ENCODE peak calls at places on chromosome 5, in four cellular contexts. One of them, this sample, is unnamed.

GRCh38 chr5:32984851-32985250 is 273.7 kb downstream of the NPR3 start:
- DNase-seq in NB4: no peak
- DNase-seq in activated B cell treated with CpG ODN at 0.5 μM for 24 hours: no peak
- DNase-seq in gastrocnemius medialis: no peak
- DNase-seq in this sample: no peak

GRCh38 chr5:143204474-143205246 is 198.8 kb downstream of the NR3C1 start:
- DNase-seq in gastrocnemius medialis: no peak
- DNase-seq in activated B cell treated with CpG ODN at 0.5 μM for 24 hours: no peak
- DNase-seq in NB4: no peak
- DNase-seq in this sample: no peak

GRCh38 chr5:179504191-179504590 is 46.2 kb upstream of the RUFY1 start:
- DNase-seq in gastrocnemius medialis: no peak
- DNase-seq in activated B cell treated with CpG ODN at 0.5 μM for 24 hours: no peak
- DNase-seq in NB4: no peak
- DNase-seq in this sample: no peak

GRCh38 chr5:151547364-151547763 is 43.8 kb downstream of the FAT2 start:
- DNase-seq in NB4: no peak
- DNase-seq in activated B cell treated with CpG ODN at 0.5 μM for 24 hours: no peak
- DNase-seq in gastrocnemius medialis: no peak
- DNase-seq in this sample: no peak

GRCh38 chr5:53874409-53874808 is 314.0 kb downstream of the NDUFS4 start:
- DNase-seq in activated B cell treated with CpG ODN at 0.5 μM for 24 hours: no peak
- DNase-seq in NB4: peak; percentile 6
- DNase-seq in gastrocnemius medialis: no peak
- DNase-seq in this sample: no peak

GRCh38 chr5:125611541-125611940 is 811.7 kb upstream of the GRAMD2B start:
- DNase-seq in activated B cell treated with CpG ODN at 0.5 μM for 24 hours: no peak
- DNase-seq in gastrocnemius medialis: no peak
- DNase-seq in NB4: no peak
- DNase-seq in this sample: no peak

GRCh38 chr5:130773813-130774212 is 391.2 kb downstream of the HINT1 start:
- DNase-seq in activated B cell treated with CpG ODN at 0.5 μM for 24 hours: no peak
- DNase-seq in NB4: peak; percentile 6
- DNase-seq in gastrocnemius medialis: no peak
- DNase-seq in this sample: no peak

GRCh38 chr5:14187660-14188059 is 44.5 kb downstream of the TRIO start:
- DNase-seq in gastrocnemius medialis: no peak
- DNase-seq in NB4: no peak
- DNase-seq in activated B cell treated with CpG ODN at 0.5 μM for 24 hours: no peak
- DNase-seq in this sample: no peak

GRCh38 chr5:142391031-142391872 is 66.4 kb upstream of the SPRY4 start:
- DNase-seq in activated B cell treated with CpG ODN at 0.5 μM for 24 hours: no peak
- DNase-seq in gastrocnemius medialis: no peak
- DNase-seq in NB4: no peak
- DNase-seq in this sample: no peak

GRCh38 chr5:103511554-103511885 is 51.1 kb downstream of the NUDT12 start:
- DNase-seq in gastrocnemius medialis: no peak
- DNase-seq in NB4: no peak
- DNase-seq in activated B cell treated with CpG ODN at 0.5 μM for 24 hours: no peak
- DNase-seq in this sample: no peak

GRCh38 chr5:105982526-105982925 is 1688.2 kb downstream of the EFNA5 start:
- DNase-seq in gastrocnemius medialis: no peak
- DNase-seq in NB4: no peak
- DNase-seq in activated B cell treated with CpG ODN at 0.5 μM for 24 hours: no peak
- DNase-seq in this sample: no peak

GRCh38 chr5:107032629-107033028 is 638.1 kb downstream of the EFNA5 start:
- DNase-seq in gastrocnemius medialis: no peak
- DNase-seq in activated B cell treated with CpG ODN at 0.5 μM for 24 hours: no peak
- DNase-seq in NB4: no peak
- DNase-seq in this sample: no peak

GRCh38 chr5:160506006-160507004 is 84.7 kb downstream of the PTTG1 start:
- DNase-seq in gastrocnemius medialis: no peak
- DNase-seq in activated B cell treated with CpG ODN at 0.5 μM for 24 hours: no peak
- DNase-seq in NB4: no peak
- DNase-seq in this sample: peak; percentile 62

GRCh38 chr5:17204133-17204489 is 13.3 kb upstream of the BASP1 start:
- DNase-seq in NB4: no peak
- DNase-seq in gastrocnemius medialis: no peak
- DNase-seq in activated B cell treated with CpG ODN at 0.5 μM for 24 hours: no peak
- DNase-seq in this sample: no peak

GRCh38 chr5:119274024-119274766 is 81.6 kb upstream of the TNFAIP8 start:
- DNase-seq in activated B cell treated with CpG ODN at 0.5 μM for 24 hours: no peak
- DNase-seq in gastrocnemius medialis: no peak
- DNase-seq in NB4: peak; percentile 25
- DNase-seq in this sample: no peak

GRCh38 chr5:75335952-75336624 is 932 bp upstream of the HMGCR start:
- DNase-seq in activated B cell treated with CpG ODN at 0.5 μM for 24 hours: no peak
- DNase-seq in gastrocnemius medialis: peak; percentile 4
- DNase-seq in NB4: peak; percentile 51
- DNase-seq in this sample: peak; percentile 69

GRCh38 chr5:122102825-122103224 is 24.8 kb upstream of the LOX start:
- DNase-seq in NB4: no peak
- DNase-seq in gastrocnemius medialis: no peak
- DNase-seq in activated B cell treated with CpG ODN at 0.5 μM for 24 hours: no peak
- DNase-seq in this sample: no peak

GRCh38 chr5:56827043-56827442 is 11.7 kb downstream of the MAP3K1 start:
- DNase-seq in activated B cell treated with CpG ODN at 0.5 μM for 24 hours: no peak
- DNase-seq in NB4: peak; percentile 42
- DNase-seq in gastrocnemius medialis: no peak
- DNase-seq in this sample: no peak
- TF ChIP-seq CTCF in activated B cell treated with CpG ODN at 0.5 μM for 24 hours: no peak
- TF ChIP-seq CTCF in NB4: peak; percentile 24
- TF ChIP-seq CTCF in gastrocnemius medialis: no peak
- TF ChIP-seq CTCF in this sample: no peak

DNA sequence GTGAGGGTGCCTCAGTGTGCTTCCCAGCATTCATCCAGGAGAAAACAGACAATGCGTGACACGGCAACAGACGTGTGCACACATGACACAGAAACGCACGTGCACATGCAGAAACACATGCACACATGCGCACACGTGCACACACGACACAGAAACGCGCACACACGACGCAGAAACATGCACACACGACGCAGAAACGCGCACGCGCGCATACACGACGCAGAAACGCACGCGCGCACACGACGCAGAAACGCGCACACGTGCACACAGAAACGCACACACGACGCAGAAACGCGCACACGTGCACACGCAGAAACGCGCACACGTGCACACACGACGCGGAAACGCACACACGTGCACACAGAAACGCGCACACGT is 16.5 kb downstream of the TPPP start:
- DNase-seq in NB4: no peak
- DNase-seq in activated B cell treated with CpG ODN at 0.5 μM for 24 hours: no peak
- DNase-seq in gastrocnemius medialis: no peak
- DNase-seq in this sample: no peak
- TF ChIP-seq CTCF in NB4: no peak
- TF ChIP-seq CTCF in activated B cell treated with CpG ODN at 0.5 μM for 24 hours: no peak
- TF ChIP-seq CTCF in gastrocnemius medialis: no peak
- TF ChIP-seq CTCF in this sample: no peak

GRCh38 chr5:134784946-134785620 is 26.5 kb downstream of the DDX46 start:
- DNase-seq in gastrocnemius medialis: no peak
- DNase-seq in activated B cell treated with CpG ODN at 0.5 μM for 24 hours: no peak
- DNase-seq in NB4: no peak
- DNase-seq in this sample: no peak

GRCh38 chr5:134787692-134788091 is 29.1 kb downstream of the DDX46 start:
- DNase-seq in NB4: no peak
- DNase-seq in gastrocnemius medialis: no peak
- DNase-seq in activated B cell treated with CpG ODN at 0.5 μM for 24 hours: no peak
- DNase-seq in this sample: no peak

GRCh38 chr5:134784241-134784920 is 25.8 kb downstream of the DDX46 start:
- DNase-seq in NB4: peak; percentile 16
- DNase-seq in activated B cell treated with CpG ODN at 0.5 μM for 24 hours: no peak
- DNase-seq in gastrocnemius medialis: no peak
- DNase-seq in this sample: no peak
- TF ChIP-seq CTCF in NB4: no peak
- TF ChIP-seq CTCF in activated B cell treated with CpG ODN at 0.5 μM for 24 hours: no peak
- TF ChIP-seq CTCF in gastrocnemius medialis: no peak
- TF ChIP-seq CTCF in this sample: no peak

DNA sequence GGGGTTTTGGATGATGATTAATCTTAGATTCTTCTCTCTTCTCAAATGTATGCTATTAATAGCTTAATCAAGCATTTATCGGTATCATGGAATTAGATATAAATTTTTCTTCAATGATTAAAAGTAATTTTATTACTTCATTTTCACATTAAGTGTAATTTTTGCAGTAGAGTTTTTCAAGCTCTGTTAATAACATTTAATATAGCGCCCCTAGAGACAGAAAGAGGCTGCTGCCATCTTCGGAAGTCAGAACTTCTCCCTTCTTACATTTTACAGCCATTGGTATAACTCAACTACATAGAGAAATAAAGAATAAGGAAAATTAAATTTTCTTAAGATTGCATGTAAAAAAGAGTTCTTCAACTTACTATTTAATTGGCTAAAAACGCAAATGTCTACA is 540.3 kb downstream of the GABRG2 start:
- DNase-seq in activated B cell treated with CpG ODN at 0.5 μM for 24 hours: no peak
- DNase-seq in gastrocnemius medialis: no peak
- DNase-seq in NB4: no peak
- DNase-seq in this sample: no peak
- TF ChIP-seq CTCF in activated B cell treated with CpG ODN at 0.5 μM for 24 hours: no peak
- TF ChIP-seq CTCF in gastrocnemius medialis: no peak
- TF ChIP-seq CTCF in NB4: no peak
- TF ChIP-seq CTCF in this sample: no peak

DNA sequence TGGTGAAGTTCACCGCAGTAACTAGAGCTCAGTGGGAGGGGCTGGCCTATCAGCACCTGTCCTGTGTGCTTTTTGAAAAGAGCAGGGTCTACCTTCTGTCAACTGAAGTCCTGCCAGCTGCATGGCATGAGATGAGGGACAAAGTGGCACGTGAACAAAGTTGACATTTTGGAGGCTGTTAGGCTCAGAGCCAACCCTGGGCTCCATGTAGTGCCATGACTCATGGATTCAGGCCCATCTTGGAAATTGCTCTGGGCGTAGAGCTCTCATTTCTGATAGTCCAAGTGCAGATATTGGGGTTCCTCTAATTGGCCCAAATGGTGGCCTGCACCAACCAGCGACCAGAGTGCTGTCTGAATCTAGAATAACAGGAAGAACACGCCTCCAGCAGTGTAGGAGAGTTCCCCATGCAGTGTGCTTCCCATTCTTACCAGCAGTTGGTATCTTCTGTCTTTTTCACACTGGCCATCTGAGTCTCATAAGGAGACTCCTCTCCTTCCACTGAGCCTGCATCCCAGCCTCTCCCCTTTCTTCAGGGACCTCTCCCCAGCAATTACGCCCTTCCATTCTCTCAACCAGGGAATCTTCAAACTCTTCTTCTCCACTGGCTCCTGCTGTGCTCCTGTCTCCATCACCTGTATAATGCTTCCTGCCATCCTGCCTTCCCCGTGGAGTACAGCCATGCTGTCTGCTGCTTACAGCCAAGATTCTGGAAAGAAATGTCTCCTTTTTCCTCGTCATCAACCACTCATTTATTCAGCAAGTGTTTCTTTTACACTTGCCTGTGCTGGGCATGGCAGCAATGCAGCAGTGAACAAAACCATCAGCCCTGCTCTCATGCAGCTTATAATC is 30.4 kb downstream of the IRF1 start:
- DNase-seq in gastrocnemius medialis: no peak
- DNase-seq in NB4: peak; percentile 80
- DNase-seq in activated B cell treated with CpG ODN at 0.5 μM for 24 hours: no peak
- DNase-seq in this sample: no peak
- TF ChIP-seq CTCF in gastrocnemius medialis: peak; percentile 24
- TF ChIP-seq CTCF in NB4: peak; percentile 38
- TF ChIP-seq CTCF in activated B cell treated with CpG ODN at 0.5 μM for 24 hours: no peak
- TF ChIP-seq CTCF in this sample: no peak

GRCh38 chr5:166810721-166811120 is 1480.7 kb upstream of the WWC1 start:
- DNase-seq in NB4: no peak
- DNase-seq in activated B cell treated with CpG ODN at 0.5 μM for 24 hours: no peak
- DNase-seq in gastrocnemius medialis: no peak
- DNase-seq in this sample: no peak
- TF ChIP-seq CTCF in NB4: no peak
- TF ChIP-seq CTCF in activated B cell treated with CpG ODN at 0.5 μM for 24 hours: no peak
- TF ChIP-seq CTCF in gastrocnemius medialis: no peak
- TF ChIP-seq CTCF in this sample: no peak

GRCh38 chr5:157574456-157575095 is 999 bp downstream of the ADAM19 start:
- DNase-seq in NB4: no peak
- DNase-seq in activated B cell treated with CpG ODN at 0.5 μM for 24 hours: no peak
- DNase-seq in gastrocnemius medialis: no peak
- DNase-seq in this sample: no peak

GRCh38 chr5:157578079-157578780 is 2.7 kb upstream of the ADAM19 start:
- DNase-seq in NB4: no peak
- DNase-seq in gastrocnemius medialis: no peak
- DNase-seq in activated B cell treated with CpG ODN at 0.5 μM for 24 hours: no peak
- DNase-seq in this sample: no peak

GRCh38 chr5:157571357-157571827 is 4.2 kb downstream of the ADAM19 start:
- DNase-seq in gastrocnemius medialis: no peak
- DNase-seq in NB4: peak; percentile 73
- DNase-seq in activated B cell treated with CpG ODN at 0.5 μM for 24 hours: peak; percentile 42
- DNase-seq in this sample: peak; percentile 35

GRCh38 chr5:157576678-157577077 is 1.1 kb upstream of the ADAM19 start:
- DNase-seq in activated B cell treated with CpG ODN at 0.5 μM for 24 hours: no peak
- DNase-seq in NB4: no peak
- DNase-seq in gastrocnemius medialis: no peak
- DNase-seq in this sample: no peak

DNA sequence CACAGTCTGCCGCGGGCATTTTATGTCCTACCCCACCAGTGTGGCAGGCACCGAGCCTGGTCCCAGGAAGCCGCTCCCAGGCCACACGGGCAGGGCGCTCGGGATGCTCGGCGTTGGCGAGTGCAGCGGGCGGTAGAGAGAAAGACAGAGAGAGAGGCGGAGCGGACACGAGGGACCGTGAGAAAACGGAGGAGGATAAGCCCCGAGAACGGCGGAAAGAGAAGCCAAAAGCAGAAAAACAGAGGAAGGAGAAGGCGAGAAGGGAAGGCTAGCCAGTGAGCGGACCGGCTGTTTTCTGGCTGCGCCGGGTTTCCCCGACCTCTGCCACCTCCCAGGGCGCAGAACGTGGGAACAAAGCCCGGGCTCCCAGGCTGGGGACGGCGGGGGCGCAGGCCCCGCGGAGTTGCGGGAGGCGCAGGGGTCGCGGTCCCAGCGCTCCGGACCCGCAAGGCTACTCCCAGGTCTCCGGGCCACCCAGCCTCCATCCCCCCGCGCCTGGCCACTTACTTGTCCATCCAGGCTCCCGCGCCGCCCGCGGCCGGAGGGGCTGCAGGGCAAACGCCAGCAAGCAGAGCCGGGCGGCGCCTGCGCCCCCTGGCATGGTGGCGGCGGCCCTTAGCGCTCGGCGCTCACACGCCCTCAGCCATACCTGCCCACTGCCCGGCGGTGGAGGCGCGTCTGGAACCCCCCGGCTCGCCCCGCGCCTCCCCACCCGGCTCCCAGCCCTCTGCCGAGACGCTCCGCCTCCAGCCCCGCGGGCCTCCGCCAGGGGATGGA is at the start of gene ADAM19:
- DNase-seq in NB4: no peak
- DNase-seq in gastrocnemius medialis: no peak
- DNase-seq in activated B cell treated with CpG ODN at 0.5 μM for 24 hours: peak; percentile 51
- DNase-seq in this sample: no peak
- TF ChIP-seq CTCF in NB4: no peak
- TF ChIP-seq CTCF in gastrocnemius medialis: no peak
- TF ChIP-seq CTCF in activated B cell treated with CpG ODN at 0.5 μM for 24 hours: no peak
- TF ChIP-seq CTCF in this sample: no peak

This sample was measured in mucosa of descending colon.